ENCODE peak calls at places on chromosomes 16 and 17, in eight cellular contexts. J, E, H, O, L, C, G and R are unnamed samples.

GRCh38 chr17:12627177-12627629 is 38.5 kb upstream of the MYOCD start:
- DNase-seq in E (no peak), O (no peak), H (peak), J (no peak), C (no peak), G (no peak), L (peak), R (peak)

GRCh38 chr17:39239640-39240314 is 14.0 kb upstream of the STAC2 start:
- DNase-seq in E (no peak), O (no peak), H (no peak), G (no peak), L (peak), J (peak), C (no peak), R (no peak)

GRCh38 chr17:35241520-35241919 is 1.4 kb upstream of the SLFN5 start:
- DNase-seq in G (no peak), O (no peak), J (no peak), L (no peak), E (no peak), H (no peak), C (no peak), R (no peak)

GRCh38 chr16:16144416-16144815 is 78.9 kb downstream of the ABCC6 start:
- DNase-seq in C (no peak), L (peak), E (no peak), H (no peak), O (no peak), G (no peak), J (no peak), R (peak)

GRCh38 chr16:67399218-67399733 is 6.0 kb upstream of the TPPP3 start:
- DNase-seq in E (no peak), J (no peak), O (peak), G (peak), H (no peak), C (peak), L (no peak), R (no peak)

GRCh38 chr17:16352838-16353701 is at the start of gene CENPV:
- DNase-seq in E (no peak), H (peak), O (peak), C (peak), L (peak), J (peak), G (peak), R (peak)

GRCh38 chr17:72726936-72727335 is 365.6 kb downstream of the SLC39A11 start:
- DNase-seq in L (peak), E (no peak), C (no peak), O (peak), G (peak), J (no peak), H (peak), R (no peak)

GRCh38 chr16:11619327-11619851 is 32.7 kb upstream of the LITAF start:
- DNase-seq in H (no peak), E (no peak), G (peak), L (peak), C (no peak), J (no peak), O (peak), R (no peak)

GRCh38 chr16:84844049-84844350 is 24.2 kb downstream of the CRISPLD2 start:
- DNase-seq in H (no peak), J (no peak), C (no peak), L (no peak), E (no peak), G (no peak), O (no peak), R (peak)

GRCh38 chr17:48351916-48352332 is 78.1 kb downstream of the SKAP1 start:
- DNase-seq in L (peak), O (no peak), H (peak), G (peak), C (no peak), J (no peak), E (no peak), R (peak)

GRCh38 chr16:64381979-64382378 is 739.9 kb downstream of the CDH11 start:
- DNase-seq in G (no peak), L (no peak), E (no peak), C (no peak), H (no peak), O (no peak), J (no peak), R (no peak)

GRCh38 chr17:2361361-2361760 is 24.1 kb downstream of the SGSM2 start:
- DNase-seq in G (no peak), C (no peak), J (no peak), H (no peak), L (no peak), O (no peak), E (no peak), R (no peak)

GRCh38 chr16:70433456-70434103 is 5.3 kb downstream of the ST3GAL2 start:
- DNase-seq in O (no peak), C (no peak), J (no peak), E (no peak), G (peak), H (peak), L (peak), R (peak)

GRCh38 chr16:8878523-8878911 is 3.6 kb upstream of the LITAFD start:
- DNase-seq in J (no peak), O (no peak), H (peak), E (no peak), G (no peak), L (peak), C (no peak), R (peak)

GRCh38 chr17:68184816-68185436 is 62.9 kb upstream of the AMZ2 start:
- DNase-seq in E (no peak), J (no peak), G (no peak), H (no peak), O (peak), L (no peak), C (no peak), R (no peak)

GRCh38 chr17:19753661-19754463 is 5.8 kb upstream of the ALDH3A1 start:
- DNase-seq in G (no peak), O (no peak), E (no peak), H (no peak), C (peak), J (no peak), L (peak), R (no peak)

GRCh38 chr16:88880226-88881051 is 14.0 kb upstream of the PABPN1L start:
- DNase-seq in C (no peak), L (no peak), H (no peak), G (no peak), O (no peak), J (no peak), E (no peak), R (no peak)

GRCh38 chr17:69173118-69173517 is 31.4 kb upstream of the ABCA6 start:
- DNase-seq in J (no peak), O (no peak), L (no peak), G (no peak), C (no peak), E (no peak), H (no peak), R (no peak)

GRCh38 chr17:40779181-40779909 is 3.0 kb downstream of the KRT27 start:
- DNase-seq in E (no peak), O (no peak), J (no peak), H (no peak), C (no peak), G (no peak), L (no peak), R (peak)

GRCh38 chr16:867421-868385 is 67.2 kb upstream of the GNG13 start:
- DNase-seq in H (no peak), J (no peak), O (no peak), E (no peak), L (no peak), C (no peak), G (no peak), R (no peak)

GRCh38 chr17:1608676-1609075 is 20.0 kb downstream of the SLC43A2 start:
- DNase-seq in H (no peak), O (no peak), L (no peak), C (no peak), E (no peak), J (no peak), G (no peak), R (no peak)

GRCh38 chr17:9054146-9054545 is 32.8 kb downstream of the NTN1 start:
- DNase-seq in O (no peak), L (no peak), E (no peak), C (no peak), H (no peak), J (no peak), G (no peak), R (no peak)

GRCh38 chr16:68005786-68006286 is 6.6 kb upstream of the DPEP2 start:
- DNase-seq in C (no peak), O (peak), G (peak), H (no peak), J (no peak), E (peak), L (no peak), R (peak)